ENCODE peak calls at places on chromosomes 3 and 15, in ten cellular contexts. O is astrocyte, C is cardiac muscle cell, S is tibial artery, A is mammary epithelial cell, V is HCT116, M is HepG2, J is esophagus squamous epithelium, X is IMR-90, K is HL-60. Z is an unnamed sample.

GRCh38 chr3:134105876-134106556 is 76.3 kb upstream of the SLCO2A1 start:
- DNase-seq in A (no peak), K (no peak), O (no peak), M (no peak), J (no peak), S (no peak), C (no peak), X (no peak), V (no peak), Z (no peak)

GRCh38 chr3:149576071-149576564 is 81.7 kb downstream of the WWTR1 start:
- DNase-seq in K (no peak), O (peak; percentile 99), X (peak; percentile 99), V (peak; percentile 86), C (no peak), J (no peak), S (no peak), M (peak; percentile 51), A (peak; percentile 99), Z (peak; percentile 84)

GRCh38 chr15:39239562-39239961 is 341.3 kb upstream of the THBS1 start:
- DNase-seq in X (peak; percentile 84), K (no peak), J (no peak), O (peak; percentile 89), C (no peak), V (no peak), M (no peak), A (peak; percentile 79), S (no peak), Z (no peak)

GRCh38 chr3:37861540-37862051 is at the start of gene CTDSPL:
- DNase-seq in A (peak; percentile 61), X (peak; percentile 44), V (no peak), K (no peak), M (peak; percentile 21), S (no peak), O (peak; percentile 16), J (no peak), C (peak; percentile 76), Z (no peak)

GRCh38 chr3:49279376-49279775 is 2.3 kb upstream of the C3orf62 start:
- DNase-seq in A (peak; percentile 52), J (no peak), O (peak; percentile 47), X (peak; percentile 23), M (no peak), S (no peak), K (no peak), V (no peak), C (no peak), Z (no peak)

GRCh38 chr3:150005243-150006102 is 34.8 kb upstream of the PFN2 start:
- DNase-seq in V (no peak), S (no peak), A (peak; percentile 85), X (peak; percentile 76), M (no peak), K (no peak), J (no peak), O (peak; percentile 52), C (no peak), Z (no peak)

GRCh38 chr3:172846706-172847105 is 96.2 kb downstream of the ECT2 start:
- DNase-seq in M (no peak), V (no peak), C (no peak), K (no peak), X (no peak), O (peak; percentile 85), J (no peak), A (peak; percentile 16), S (no peak), Z (no peak)

GRCh38 chr3:57582470-57583168 is 14.5 kb downstream of the ARF4 start:
- DNase-seq in A (peak; percentile 79), S (no peak), K (no peak), V (peak; percentile 24), X (no peak), M (no peak), J (no peak), O (no peak), C (no peak), Z (no peak)

GRCh38 chr15:67146214-67146613 is 80.8 kb downstream of the SMAD3 start:
- DNase-seq in V (no peak), M (peak; percentile 68), X (peak; percentile 93), O (peak; percentile 91), S (no peak), C (no peak), K (no peak), J (no peak), A (no peak), Z (no peak)

GRCh38 chr3:64163755-64164148 is 61.5 kb downstream of the PRICKLE2 start:
- DNase-seq in X (peak; percentile 96), O (peak; percentile 89), C (no peak), M (peak; percentile 20), V (no peak), A (peak; percentile 92), K (no peak), J (no peak), S (no peak), Z (no peak)

GRCh38 chr15:64379216-64379960 is 1.9 kb downstream of the PCLAF start:
- DNase-seq in M (no peak), A (no peak), K (no peak), O (no peak), J (no peak), X (no peak), V (no peak), S (no peak), C (no peak), Z (no peak)

GRCh38 chr15:48962662-48963523 is 826 bp downstream of the SHC4 start:
- DNase-seq in C (peak; percentile 58), J (no peak), M (no peak), X (peak; percentile 61), A (peak; percentile 59), V (no peak), K (no peak), S (peak; percentile 42), O (no peak), Z (peak; percentile 73)

GRCh38 chr3:10555263-10555662 is 49.9 kb upstream of the ATP2B2 start:
- DNase-seq in C (no peak), V (no peak), J (no peak), O (no peak), K (no peak), S (no peak), X (no peak), A (no peak), M (no peak), Z (no peak)

GRCh38 chr3:81891056-81891455 is 129.6 kb upstream of the GBE1 start:
- DNase-seq in J (no peak), A (no peak), X (no peak), K (no peak), V (no peak), O (no peak), S (no peak), M (no peak), C (no peak), Z (no peak)

GRCh38 chr3:57977755-57978715 is 30.2 kb upstream of the FLNB start:
- DNase-seq in C (no peak), O (no peak), V (peak; percentile 28), K (no peak), S (no peak), M (peak; percentile 67), X (no peak), A (peak; percentile 56), J (no peak), Z (no peak)

GRCh38 chr3:8197384-8197783 is 304.2 kb upstream of the LMCD1 start:
- DNase-seq in J (no peak), O (no peak), M (no peak), S (no peak), K (no peak), A (no peak), C (no peak), X (no peak), V (no peak), Z (no peak)
- H3K4me3 ChIP-seq in J (no peak overlapping the region), O (no peak overlapping the region), M (no peak overlapping the region), S (no peak overlapping the region), K (no peak overlapping the region), A (no peak overlapping the region), C (no peak overlapping the region), X (no peak overlapping the region), V (no peak overlapping the region), Z (no peak overlapping the region)

DNA sequence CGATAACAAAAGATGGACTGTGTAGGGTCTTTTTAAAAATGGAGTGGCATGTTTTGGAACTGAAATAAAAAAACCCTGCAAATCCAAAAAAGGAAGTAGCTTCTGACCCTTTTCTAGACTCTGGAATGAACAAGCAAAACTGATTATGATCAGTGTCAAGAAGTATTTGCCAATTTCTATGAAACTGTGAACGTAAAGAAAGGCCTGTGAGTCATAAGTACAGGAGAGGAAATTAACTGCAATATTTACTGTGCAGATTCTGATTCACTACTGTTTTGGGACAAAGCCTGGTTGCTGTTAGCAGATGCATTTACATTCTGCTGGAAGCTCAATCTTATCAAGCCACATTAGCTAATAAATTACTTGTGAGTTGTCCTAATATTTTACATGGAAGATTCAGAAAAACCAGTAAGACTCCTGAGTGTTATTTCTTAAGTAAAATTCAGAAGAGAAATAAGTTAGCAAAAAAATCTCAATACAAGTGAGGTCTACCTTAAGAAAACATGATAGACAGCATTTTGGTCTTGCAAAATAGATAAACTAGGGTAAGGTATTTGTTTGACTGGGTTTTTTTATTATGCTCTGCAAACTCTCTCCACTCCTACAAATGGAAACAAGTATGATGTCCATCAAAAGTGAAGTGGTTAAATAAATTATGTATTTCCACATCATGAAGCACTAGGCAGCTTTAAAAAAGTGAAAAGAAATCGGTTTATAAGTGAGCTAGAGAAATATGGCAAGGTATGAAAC is 90.2 kb upstream of the LMOD3 start:
- DNase-seq in C (no peak), M (peak; percentile 63), J (no peak), K (peak; percentile 50), O (peak; percentile 85), V (no peak), A (peak; percentile 92), S (no peak), X (peak; percentile 62), Z (no peak)
- TF ChIP-seq CTCF in C (no peak), M (no peak), J (no peak), K (no peak), O (no peak), V (no peak), A (no peak), S (no peak), X (no peak), Z (no peak)

GRCh38 chr15:60343221-60343970 is 54.4 kb downstream of the ANXA2 start:
- DNase-seq in V (no peak), M (no peak), A (peak; percentile 66), J (no peak), K (no peak), S (no peak), C (no peak), X (no peak), O (no peak), Z (no peak)
- H3K27ac ChIP-seq in V (no peak overlapping the region), M (no peak overlapping the region), A (no peak overlapping the region), J (no peak overlapping the region), K (no peak overlapping the region), S (peak overlapping the region; percentile 46), C (no peak overlapping the region), X (no peak overlapping the region), O (peak overlapping the region; percentile 15), Z (peak overlapping the region; percentile 58)

GRCh38 chr3:175526609-175527280 is 667.6 kb downstream of the NAALADL2 start:
- DNase-seq in M (no peak), C (no peak), S (no peak), X (peak; percentile 2), V (no peak), A (no peak), K (no peak), O (peak; percentile 4), J (no peak), Z (no peak)

DNA sequence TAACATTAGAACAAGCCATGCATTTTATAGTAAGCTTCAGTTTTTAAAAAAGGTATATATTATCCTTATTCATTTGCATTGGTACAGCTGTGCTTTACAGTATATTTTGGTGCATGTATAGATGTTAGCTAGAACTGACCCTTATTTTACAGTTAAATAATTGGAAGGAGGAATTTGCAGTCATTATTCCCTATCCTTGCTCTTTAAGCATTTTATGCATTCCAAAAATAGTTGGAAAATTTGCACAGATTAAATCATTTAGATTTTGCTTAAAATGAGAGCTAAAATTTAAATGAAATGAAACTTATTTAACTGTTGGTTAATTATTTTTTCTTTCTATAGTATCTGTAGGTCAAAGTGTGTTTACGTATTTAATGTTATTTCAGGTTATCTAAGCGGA is 667.1 kb downstream of the NAALADL2 start:
- DNase-seq in X (no peak), C (no peak), S (no peak), K (no peak), O (peak; percentile 11), M (no peak), A (no peak), J (no peak), V (no peak), Z (no peak)
- H3K4me3 ChIP-seq in X (peak overlapping the region; percentile 57), C (no peak overlapping the region), S (peak overlapping the region; percentile 45), K (peak overlapping the region; percentile 21), O (peak overlapping the region; percentile 59), M (peak overlapping the region; percentile 48), A (peak overlapping the region; percentile 30), J (peak overlapping the region; percentile 34), V (no peak overlapping the region), Z (peak overlapping the region; percentile 61)

Z was measured in ascending aorta.